ENCODE peak calls at places on chromosome 19, in nine cellular contexts. I, H, G, P, W, U, N, E and A are unnamed samples.

GRCh38 chr19:47230122-47230920 is 678 bp downstream of the BBC3 start:
- DNase-seq in N (peak; percentile 84), U (peak; percentile 59), W (peak; percentile 83), I (no peak), P (peak; percentile 86), H (peak; percentile 77), G (no peak), E (peak; percentile 65), A (no peak)

GRCh38 chr19:15463865-15464371 is 426 bp downstream of the RASAL3 start:
- DNase-seq in N (no peak), P (peak; percentile 45), U (no peak), E (peak; percentile 62), H (no peak), G (no peak), W (no peak), I (no peak), A (no peak)

GRCh38 chr19:3253270-3253669 is 28.8 kb downstream of the CELF5 start:
- DNase-seq in I (no peak), E (no peak), N (no peak), P (no peak), G (no peak), W (no peak), H (no peak), U (no peak), A (peak; percentile 65)

GRCh38 chr19:18710186-18710585 is 26.7 kb downstream of the CRTC1 start:
- DNase-seq in N (no peak), I (no peak), P (no peak), G (no peak), E (no peak), U (no peak), W (no peak), H (no peak), A (no peak)

GRCh38 chr19:57802269-57802668 is 12.4 kb downstream of the ZNF552 start:
- DNase-seq in H (no peak), E (no peak), G (no peak), U (no peak), I (no peak), W (no peak), P (peak; percentile 47), N (no peak), A (no peak)

GRCh38 chr19:33938821-33939220 is 142.2 kb downstream of the KCTD15 start:
- DNase-seq in N (no peak), E (no peak), G (no peak), I (no peak), U (no peak), H (no peak), P (no peak), W (no peak), A (no peak)

GRCh38 chr19:47686679-47687450 is 26.4 kb upstream of the EHD2 start:
- DNase-seq in G (no peak), W (no peak), U (no peak), P (no peak), E (no peak), I (no peak), N (no peak), H (no peak), A (no peak)

GRCh38 chr19:28829762-28830161 is 383.2 kb downstream of the UQCRFS1 start:
- DNase-seq in P (no peak), W (no peak), N (no peak), G (no peak), U (no peak), I (no peak), E (no peak), H (no peak), A (no peak)

GRCh38 chr19:12093777-12094176 is 29.2 kb downstream of the ZNF844 start:
- DNase-seq in H (no peak), I (no peak), W (no peak), N (no peak), G (no peak), U (no peak), P (no peak), E (no peak), A (no peak)

GRCh38 chr19:10670876-10671804 is 17.0 kb downstream of the ILF3 start:
- DNase-seq in E (no peak), I (no peak), N (peak; percentile 12), W (no peak), P (no peak), U (no peak), H (no peak), G (no peak), A (no peak)

GRCh38 chr19:50654882-50655281 is 5.6 kb downstream of the C19orf81 start:
- DNase-seq in U (no peak), W (no peak), P (no peak), G (no peak), H (no peak), E (no peak), I (no peak), N (no peak), A (peak; percentile 58)

GRCh38 chr19:5317321-5317720 is 23.3 kb downstream of the PTPRS start:
- DNase-seq in G (no peak), I (no peak), E (no peak), N (no peak), H (no peak), U (no peak), P (no peak), W (no peak), A (no peak)

GRCh38 chr19:11261902-11262839 is at the start of gene DOCK6:
- DNase-seq in N (peak; percentile 70), P (peak; percentile 79), H (peak; percentile 49), E (no peak), G (no peak), U (peak; percentile 92), I (no peak), W (peak; percentile 72), A (no peak)